ENCODE peak calls at places on chromosomes 1 and 21, in seven cellular contexts. P is HCT116, M is H1, X is SK-N-SH, E is GM12878, K is HepG2, Y is K562. T is an unnamed sample. For H3K4me1, the result is how much of the 10 kb centered on the place peaks cover.

GRCh38 chr1:111734426-111734825 is 4.8 kb downstream of the INKA2 start:
- DNase-seq in E (no peak), M (no peak), P (no peak), Y (no peak), X (no peak), K (no peak), T (no peak)

GRCh38 chr21:43758132-43758619 is 17.9 kb downstream of the CSTB start:
- DNase-seq in K (no peak), P (no peak), M (no peak), X (no peak), E (no peak), Y (no peak), T (no peak)

GRCh38 chr1:15066191-15066590 is 87.4 kb upstream of the TMEM51 start:
- DNase-seq in M (no peak), X (no peak), P (no peak), Y (no peak), K (no peak), E (no peak), T (no peak)

GRCh38 chr21:40472026-40472425 is 374.9 kb downstream of the DSCAM start:
- DNase-seq in Y (no peak), E (no peak), P (no peak), M (no peak), K (no peak), X (no peak), T (no peak)

GRCh38 chr21:43372663-43373386 is 54.1 kb downstream of the SIK1 start:
- DNase-seq in Y (no peak), K (no peak), X (no peak), M (no peak), P (no peak), E (no peak), T (no peak)

GRCh38 chr1:92961131-92961895 is at the start of gene DIPK1A:
- DNase-seq in M (no peak), K (peak), X (peak), P (peak), E (no peak), Y (peak), T (peak)

GRCh38 chr1:99553301-99553700 is 92.6 kb upstream of the PALMD start:
- DNase-seq in E (no peak), Y (no peak), K (no peak), M (no peak), P (no peak), X (no peak), T (no peak)

GRCh38 chr1:183033205-183033604 is 10.0 kb downstream of the LAMC1 start:
- DNase-seq in K (no peak), Y (no peak), P (peak), X (no peak), E (peak), M (no peak), T (peak)

GRCh38 chr1:34865981-34866761 is 6.6 kb upstream of the SMIM12 start:
- DNase-seq in K (peak), M (peak), Y (peak), P (peak), X (peak), E (peak), T (peak)

GRCh38 chr1:11600901-11601300 is 53.3 kb downstream of the FBXO2 start:
- DNase-seq in E (no peak), P (no peak), M (no peak), X (no peak), K (no peak), Y (no peak), T (no peak)

GRCh38 chr1:151213560-151213959 is 15.2 kb downstream of the PIP5K1A start:
- DNase-seq in X (no peak), E (no peak), K (no peak), Y (no peak), P (no peak), M (no peak), T (no peak)

GRCh38 chr1:2591233-2591580 is 4.6 kb downstream of the PRXL2B start:
- DNase-seq in Y (no peak), P (no peak), X (no peak), K (no peak), E (no peak), M (no peak), T (no peak)

GRCh38 chr1:70896224-70896623 is 151.4 kb downstream of the PTGER3 start:
- DNase-seq in P (no peak), E (no peak), K (no peak), Y (no peak), M (no peak), X (no peak), T (no peak)

GRCh38 chr1:6134206-6134605 is 45.9 kb downstream of the CHD5 start:
- DNase-seq in Y (no peak), E (no peak), P (no peak), M (no peak), K (no peak), X (no peak), T (no peak)

GRCh38 chr1:117655220-117655577 is 49.4 kb downstream of the TENT5C start:
- DNase-seq in X (peak), Y (peak), E (no peak), M (no peak), K (no peak), P (no peak), T (no peak)

GRCh38 chr1:117654485-117655219 is 48.8 kb downstream of the TENT5C start:
- DNase-seq in P (no peak), Y (no peak), E (peak), K (peak), X (no peak), M (no peak), T (no peak)

GRCh38 chr1:117652421-117652820 is 46.6 kb downstream of the TENT5C start:
- DNase-seq in M (no peak), P (no peak), E (no peak), Y (no peak), X (no peak), K (no peak), T (no peak)

GRCh38 chr1:117653195-117653594 is 47.3 kb downstream of the TENT5C start:
- DNase-seq in Y (no peak), X (no peak), E (no peak), M (no peak), P (no peak), K (no peak), T (no peak)

GRCh38 chr1:117653732-117654484 is 48.1 kb downstream of the TENT5C start:
- DNase-seq in X (no peak), M (no peak), E (no peak), K (no peak), P (no peak), Y (no peak), T (peak)
- H3K9ac ChIP-seq in X (no peak), M (no peak), E (peak), K (no peak), P (no peak), Y (peak), T (no peak)

DNA sequence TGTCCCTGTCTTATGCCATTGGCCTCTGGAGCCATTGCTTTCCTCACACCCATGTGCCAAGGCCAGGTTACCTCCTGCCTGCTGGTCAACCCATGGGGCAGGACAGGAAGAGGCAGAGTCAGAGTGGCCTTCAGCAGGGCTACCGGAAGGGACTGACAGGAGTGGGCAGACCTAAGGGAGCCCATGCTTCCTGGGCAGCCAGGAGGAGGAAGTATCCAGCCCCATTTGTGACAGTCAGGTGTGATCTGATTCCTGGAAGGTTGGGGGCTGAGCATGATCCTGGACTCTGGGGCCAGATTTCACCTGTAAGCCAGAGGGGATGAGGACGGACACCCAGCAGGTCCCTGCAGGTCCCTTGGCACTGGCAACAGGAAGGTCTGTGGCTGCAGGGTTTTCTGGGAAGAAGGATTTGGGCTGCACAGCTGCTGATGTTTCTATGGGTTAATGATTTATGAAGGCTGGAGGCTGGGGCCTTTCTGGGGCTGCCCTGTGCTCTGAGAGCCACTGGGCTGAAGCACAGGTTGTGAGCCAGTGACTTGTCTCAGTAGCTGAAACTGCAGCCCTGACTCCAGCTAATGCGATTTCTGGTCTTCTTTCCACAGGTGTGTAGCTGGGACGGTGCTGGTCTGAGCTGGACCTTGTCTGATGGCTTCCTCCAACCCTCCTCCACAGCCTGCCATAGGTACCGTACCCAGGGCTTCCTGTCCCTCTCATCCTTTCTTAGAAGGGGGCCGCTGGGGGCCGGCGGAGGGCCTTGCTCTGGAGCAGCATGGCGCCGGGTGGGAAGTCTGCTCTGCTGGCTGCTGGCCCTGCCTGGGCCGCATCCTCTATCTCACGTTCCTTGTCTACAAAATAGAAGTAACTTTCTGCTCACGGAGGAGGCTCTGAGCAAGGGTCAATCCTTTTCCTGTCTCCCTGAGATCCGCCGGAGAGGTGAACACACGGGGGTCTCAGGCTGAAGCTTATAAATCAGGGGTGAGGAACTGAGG is 40.7 kb downstream of the ARHGEF10L start:
- DNase-seq in X (no peak), P (no peak), Y (no peak), K (peak), E (no peak), M (no peak), T (no peak)
- TF ChIP-seq POLR2AphosphoS5 in X (no peak), P (no peak), Y (no peak), K (peak), E (no peak), M (no peak), T (no peak)

GRCh38 chr1:9630331-9631081 is 21.0 kb upstream of the PIK3CD start:
- DNase-seq in M (no peak), Y (no peak), E (no peak), K (no peak), X (no peak), P (no peak), T (no peak)
- H3K4me1 ChIP-seq in M (under half), Y (under half), E (under half), K (under half), X (under half), P (under half), T (under half)

GRCh38 chr1:198633675-198634121 is 5.1 kb upstream of the PTPRC start:
- DNase-seq in K (no peak), X (no peak), Y (peak), E (no peak), M (no peak), P (no peak), T (no peak)
- H3K9ac ChIP-seq in K (no peak), X (no peak), Y (no peak), E (no peak), M (no peak), P (no peak), T (no peak)

GRCh38 chr21:15823486-15824150 is 93.8 kb downstream of the USP25 start:
- DNase-seq in E (no peak), M (no peak), Y (no peak), X (no peak), K (no peak), P (no peak), T (no peak)

GRCh38 chr21:15825699-15826098 is 95.9 kb downstream of the USP25 start:
- DNase-seq in X (no peak), K (no peak), P (no peak), E (no peak), Y (no peak), M (no peak), T (no peak)

GRCh38 chr21:15826147-15826780 is 96.5 kb downstream of the USP25 start:
- DNase-seq in P (peak), M (no peak), K (peak), E (peak), Y (peak), X (peak), T (peak)

GRCh38 chr21:15831497-15831896 is 101.7 kb downstream of the USP25 start:
- DNase-seq in Y (no peak), X (no peak), K (no peak), P (no peak), E (no peak), M (no peak), T (no peak)

DNA sequence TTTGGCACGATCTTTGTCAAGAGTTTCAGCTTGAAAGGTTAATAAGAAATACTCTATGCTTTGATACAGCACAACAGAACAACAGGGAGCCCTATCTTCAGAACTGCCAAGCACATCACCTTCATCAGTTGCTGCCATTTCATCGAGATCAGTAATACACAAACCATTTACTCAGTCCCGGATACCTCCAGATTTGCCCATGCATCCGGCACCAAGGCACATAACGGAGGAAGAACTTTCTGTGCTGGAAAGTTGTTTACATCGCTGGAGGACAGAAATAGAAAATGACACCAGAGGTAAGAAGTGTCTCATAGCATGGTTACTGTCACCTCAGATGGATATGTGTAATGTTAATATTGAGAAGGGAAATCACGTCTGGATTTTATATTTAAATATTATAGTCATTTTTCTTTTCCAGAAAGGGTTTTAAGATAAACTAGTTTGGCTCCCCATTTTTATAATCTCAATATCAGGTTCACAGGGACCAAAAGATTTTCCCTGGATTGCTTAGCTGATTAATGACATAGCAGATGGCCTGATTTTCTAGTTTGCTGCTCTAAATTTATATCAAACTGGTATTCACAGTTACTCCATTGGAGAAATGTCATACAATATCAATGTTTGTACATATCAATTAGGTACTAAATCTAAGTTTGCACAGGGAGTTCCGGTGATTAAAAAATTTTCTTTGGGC is 97.3 kb downstream of the USP25 start:
- DNase-seq in X (no peak), M (no peak), P (no peak), E (no peak), Y (no peak), K (no peak), T (no peak)
- TF ChIP-seq POLR2AphosphoS5 in X (no peak), M (no peak), P (no peak), E (no peak), Y (no peak), K (no peak), T (no peak)

GRCh38 chr1:201264554-201264953 is 18.8 kb upstream of the PKP1 start:
- DNase-seq in Y (no peak), M (no peak), P (no peak), K (no peak), X (no peak), E (no peak), T (no peak)

GRCh38 chr1:201266774-201267173 is 16.5 kb upstream of the PKP1 start:
- DNase-seq in P (no peak), X (no peak), M (no peak), E (no peak), K (no peak), Y (no peak), T (no peak)

GRCh38 chr1:201266276-201266675 is 17.0 kb upstream of the PKP1 start:
- DNase-seq in Y (no peak), P (no peak), X (no peak), K (no peak), M (no peak), E (no peak), T (no peak)

GRCh38 chr1:201264072-201264471 is 19.2 kb upstream of the PKP1 start:
- DNase-seq in E (no peak), M (no peak), X (peak), P (no peak), Y (no peak), K (no peak), T (no peak)

GRCh38 chr1:201265771-201266170 is 17.5 kb upstream of the PKP1 start:
- DNase-seq in E (no peak), Y (no peak), K (no peak), P (no peak), M (no peak), X (no peak), T (no peak)
- H3K4me1 ChIP-seq in E (under half), Y (under half), K (under half), P (under half), M (under half), X (half or more), T (under half)

GRCh38 chr1:207754942-207755689 is 3.3 kb downstream of the CD46 start:
- DNase-seq in P (no peak), X (no peak), Y (no peak), M (no peak), E (no peak), K (no peak), T (no peak)
- H3K9ac ChIP-seq in P (no peak), X (no peak), Y (peak), M (no peak), E (peak), K (no peak), T (no peak)

DNA sequence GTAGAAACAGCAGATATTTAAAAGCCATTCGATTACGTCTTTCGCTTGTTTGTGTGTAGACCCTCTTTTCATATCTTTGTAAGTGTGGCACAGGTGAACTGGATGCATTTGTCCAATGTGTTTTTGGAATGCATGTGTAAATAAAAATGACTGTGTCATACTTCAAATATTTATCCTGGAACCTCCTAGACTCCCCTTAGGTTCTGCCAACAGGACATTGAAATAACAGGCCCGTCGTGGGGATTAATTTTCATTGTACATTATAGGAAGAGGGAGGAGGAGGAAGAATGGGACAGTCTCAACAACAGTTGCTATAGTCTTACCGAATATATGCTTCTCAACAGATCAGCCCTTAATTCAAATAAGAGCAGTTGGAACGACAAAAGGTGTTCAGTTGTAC is 95.8 kb downstream of the PRKAB2 start:
- DNase-seq in M (no peak), P (no peak), E (no peak), K (no peak), X (no peak), Y (no peak), T (no peak)
- TF ChIP-seq POLR2AphosphoS5 in M (no peak), P (no peak), E (no peak), K (no peak), X (no peak), Y (no peak), T (no peak)

GRCh38 chr1:16071614-16072013 is 1.8 kb downstream of the FAM131C start:
- DNase-seq in K (no peak), M (no peak), P (no peak), Y (no peak), E (no peak), X (no peak), T (no peak)
- H3K4me1 ChIP-seq in K (under half), M (under half), P (under half), Y (under half), E (under half), X (under half), T (under half)

T was measured in endothelial cell of umbilical vein.